ENCODE peak calls at places on chromosomes 3 and 15, in nine cellular contexts. One of them, this sample, is unnamed.

GRCh38 chr15:33467146-33467815 is 156.5 kb downstream of the RYR3 start:
- DNase-seq in kidney epithelial cell: no peak
- DNase-seq in Calu3: no peak
- DNase-seq in K562: no peak
- DNase-seq in CD4-positive, alpha-beta T cell: no peak
- DNase-seq in mammary epithelial cell: no peak
- DNase-seq in AG09309: no peak
- DNase-seq in cardiac muscle cell: no peak
- DNase-seq in fibroblast of lung: no peak
- DNase-seq in this sample: no peak

GRCh38 chr3:176950743-176951142 is 246.5 kb downstream of the TBL1XR1 start:
- DNase-seq in K562: no peak
- DNase-seq in mammary epithelial cell: peak; percentile 87
- DNase-seq in Calu3: peak; percentile 17
- DNase-seq in fibroblast of lung: peak; percentile 95
- DNase-seq in cardiac muscle cell: no peak
- DNase-seq in AG09309: no peak
- DNase-seq in kidney epithelial cell: peak; percentile 53
- DNase-seq in CD4-positive, alpha-beta T cell: no peak
- DNase-seq in this sample: no peak

GRCh38 chr3:151468284-151468917 is 7.5 kb upstream of the IGSF10 start:
- DNase-seq in mammary epithelial cell: peak; percentile 35
- DNase-seq in cardiac muscle cell: peak; percentile 79
- DNase-seq in fibroblast of lung: peak; percentile 45
- DNase-seq in K562: peak; percentile 65
- DNase-seq in Calu3: peak; percentile 78
- DNase-seq in CD4-positive, alpha-beta T cell: no peak
- DNase-seq in kidney epithelial cell: no peak
- DNase-seq in AG09309: no peak
- DNase-seq in this sample: no peak

GRCh38 chr3:4887177-4887576 is 92.1 kb upstream of the BHLHE40 start:
- DNase-seq in AG09309: no peak
- DNase-seq in mammary epithelial cell: no peak
- DNase-seq in CD4-positive, alpha-beta T cell: no peak
- DNase-seq in K562: no peak
- DNase-seq in fibroblast of lung: no peak
- DNase-seq in Calu3: no peak
- DNase-seq in kidney epithelial cell: no peak
- DNase-seq in cardiac muscle cell: no peak
- DNase-seq in this sample: no peak

GRCh38 chr3:162295323-162295983 is 798.8 kb downstream of the OTOL1 start:
- DNase-seq in mammary epithelial cell: peak; percentile 81
- DNase-seq in kidney epithelial cell: peak; percentile 92
- DNase-seq in fibroblast of lung: peak; percentile 98
- DNase-seq in AG09309: peak; percentile 89
- DNase-seq in K562: no peak
- DNase-seq in Calu3: peak; percentile 47
- DNase-seq in CD4-positive, alpha-beta T cell: no peak
- DNase-seq in cardiac muscle cell: peak; percentile 3
- DNase-seq in this sample: no peak

GRCh38 chr3:87448559-87448958 is 172.2 kb upstream of the POU1F1 start:
- DNase-seq in cardiac muscle cell: no peak
- DNase-seq in mammary epithelial cell: no peak
- DNase-seq in CD4-positive, alpha-beta T cell: no peak
- DNase-seq in fibroblast of lung: no peak
- DNase-seq in K562: no peak
- DNase-seq in AG09309: no peak
- DNase-seq in Calu3: no peak
- DNase-seq in kidney epithelial cell: no peak
- DNase-seq in this sample: no peak

GRCh38 chr3:128174645-128175590 is 21.6 kb downstream of the EEFSEC start:
- DNase-seq in fibroblast of lung: no peak
- DNase-seq in mammary epithelial cell: peak; percentile 17
- DNase-seq in cardiac muscle cell: no peak
- DNase-seq in CD4-positive, alpha-beta T cell: no peak
- DNase-seq in kidney epithelial cell: no peak
- DNase-seq in K562: no peak
- DNase-seq in Calu3: no peak
- DNase-seq in AG09309: no peak
- DNase-seq in this sample: no peak

GRCh38 chr3:58296269-58296668 is 9.8 kb upstream of the RPP14 start:
- DNase-seq in kidney epithelial cell: no peak
- DNase-seq in K562: no peak
- DNase-seq in mammary epithelial cell: no peak
- DNase-seq in AG09309: no peak
- DNase-seq in fibroblast of lung: no peak
- DNase-seq in CD4-positive, alpha-beta T cell: no peak
- DNase-seq in cardiac muscle cell: no peak
- DNase-seq in Calu3: no peak
- DNase-seq in this sample: no peak

GRCh38 chr15:99433757-99434211 is 132.0 kb upstream of the MEF2A start:
- DNase-seq in fibroblast of lung: no peak
- DNase-seq in Calu3: no peak
- DNase-seq in kidney epithelial cell: no peak
- DNase-seq in cardiac muscle cell: no peak
- DNase-seq in CD4-positive, alpha-beta T cell: no peak
- DNase-seq in AG09309: no peak
- DNase-seq in mammary epithelial cell: no peak
- DNase-seq in K562: no peak
- DNase-seq in this sample: no peak

GRCh38 chr3:27724459-27725197 is 2.5 kb upstream of the EOMES start:
- DNase-seq in cardiac muscle cell: peak; percentile 18
- DNase-seq in AG09309: no peak
- DNase-seq in mammary epithelial cell: no peak
- DNase-seq in K562: no peak
- DNase-seq in kidney epithelial cell: no peak
- DNase-seq in Calu3: no peak
- DNase-seq in fibroblast of lung: no peak
- DNase-seq in CD4-positive, alpha-beta T cell: no peak
- DNase-seq in this sample: no peak

GRCh38 chr3:138440596-138440995 is 6.2 kb downstream of the ESYT3 start:
- DNase-seq in CD4-positive, alpha-beta T cell: no peak
- DNase-seq in cardiac muscle cell: no peak
- DNase-seq in Calu3: no peak
- DNase-seq in AG09309: no peak
- DNase-seq in mammary epithelial cell: no peak
- DNase-seq in fibroblast of lung: peak; percentile 33
- DNase-seq in K562: no peak
- DNase-seq in kidney epithelial cell: no peak
- DNase-seq in this sample: no peak

GRCh38 chr15:48565560-48566482 is 79.7 kb downstream of the FBN1 start:
- DNase-seq in K562: no peak
- DNase-seq in CD4-positive, alpha-beta T cell: no peak
- DNase-seq in Calu3: no peak
- DNase-seq in cardiac muscle cell: no peak
- DNase-seq in AG09309: peak; percentile 53
- DNase-seq in mammary epithelial cell: peak; percentile 79
- DNase-seq in kidney epithelial cell: peak; percentile 23
- DNase-seq in fibroblast of lung: peak; percentile 87
- DNase-seq in this sample: no peak

GRCh38 chr3:98967758-98968157 is 66.3 kb upstream of the DCBLD2 start:
- DNase-seq in mammary epithelial cell: no peak
- DNase-seq in Calu3: no peak
- DNase-seq in kidney epithelial cell: no peak
- DNase-seq in cardiac muscle cell: no peak
- DNase-seq in AG09309: no peak
- DNase-seq in fibroblast of lung: no peak
- DNase-seq in K562: no peak
- DNase-seq in CD4-positive, alpha-beta T cell: no peak
- DNase-seq in this sample: no peak

GRCh38 chr3:114558271-114558670 is 264.4 kb downstream of the TIGIT start:
- DNase-seq in mammary epithelial cell: peak; percentile 44
- DNase-seq in CD4-positive, alpha-beta T cell: no peak
- DNase-seq in Calu3: no peak
- DNase-seq in kidney epithelial cell: no peak
- DNase-seq in K562: no peak
- DNase-seq in fibroblast of lung: peak; percentile 59
- DNase-seq in cardiac muscle cell: no peak
- DNase-seq in AG09309: no peak
- DNase-seq in this sample: no peak

GRCh38 chr3:197889204-197889930 is 60.6 kb upstream of the RPL35A start:
- DNase-seq in Calu3: peak; percentile 42
- DNase-seq in kidney epithelial cell: peak; percentile 18
- DNase-seq in CD4-positive, alpha-beta T cell: no peak
- DNase-seq in mammary epithelial cell: peak; percentile 95
- DNase-seq in fibroblast of lung: no peak
- DNase-seq in K562: no peak
- DNase-seq in cardiac muscle cell: no peak
- DNase-seq in AG09309: no peak
- DNase-seq in this sample: no peak

GRCh38 chr3:78736863-78737262 is 1030.9 kb downstream of the ROBO1 start:
- DNase-seq in K562: no peak
- DNase-seq in mammary epithelial cell: peak; percentile 98
- DNase-seq in fibroblast of lung: no peak
- DNase-seq in cardiac muscle cell: no peak
- DNase-seq in Calu3: no peak
- DNase-seq in CD4-positive, alpha-beta T cell: no peak
- DNase-seq in kidney epithelial cell: no peak
- DNase-seq in AG09309: peak; percentile 64
- DNase-seq in this sample: no peak

GRCh38 chr3:58495101-58495500 is 3.2 kb downstream of the KCTD6 start:
- DNase-seq in kidney epithelial cell: no peak
- DNase-seq in fibroblast of lung: peak; percentile 67
- DNase-seq in AG09309: no peak
- DNase-seq in CD4-positive, alpha-beta T cell: no peak
- DNase-seq in Calu3: no peak
- DNase-seq in K562: no peak
- DNase-seq in cardiac muscle cell: no peak
- DNase-seq in mammary epithelial cell: no peak
- DNase-seq in this sample: no peak

GRCh38 chr3:127034990-127035652 is 52.2 kb downstream of the PLXNA1 start:
- DNase-seq in kidney epithelial cell: no peak
- DNase-seq in AG09309: no peak
- DNase-seq in fibroblast of lung: no peak
- DNase-seq in Calu3: no peak
- DNase-seq in mammary epithelial cell: no peak
- DNase-seq in K562: no peak
- DNase-seq in cardiac muscle cell: no peak
- DNase-seq in CD4-positive, alpha-beta T cell: no peak
- DNase-seq in this sample: no peak

GRCh38 chr15:55290361-55291057 is 896 bp upstream of the RAB27A start:
- DNase-seq in AG09309: no peak
- DNase-seq in K562: peak; percentile 73
- DNase-seq in kidney epithelial cell: peak; percentile 25
- DNase-seq in cardiac muscle cell: peak; percentile 90
- DNase-seq in mammary epithelial cell: peak; percentile 70
- DNase-seq in CD4-positive, alpha-beta T cell: peak; percentile 80
- DNase-seq in fibroblast of lung: peak; percentile 72
- DNase-seq in Calu3: peak; percentile 89
- DNase-seq in this sample: peak; percentile 41

GRCh38 chr3:5317572-5317971 is 130.1 kb downstream of the EDEM1 start:
- DNase-seq in cardiac muscle cell: no peak
- DNase-seq in K562: no peak
- DNase-seq in Calu3: peak; percentile 42
- DNase-seq in AG09309: no peak
- DNase-seq in fibroblast of lung: peak; percentile 51
- DNase-seq in CD4-positive, alpha-beta T cell: no peak
- DNase-seq in mammary epithelial cell: no peak
- DNase-seq in kidney epithelial cell: no peak
- DNase-seq in this sample: no peak

GRCh38 chr15:61556037-61556648 is 327.0 kb upstream of the RORA start:
- DNase-seq in cardiac muscle cell: no peak
- DNase-seq in K562: no peak
- DNase-seq in mammary epithelial cell: peak; percentile 77
- DNase-seq in AG09309: peak; percentile 20
- DNase-seq in kidney epithelial cell: peak; percentile 48
- DNase-seq in fibroblast of lung: peak; percentile 81
- DNase-seq in Calu3: peak; percentile 9
- DNase-seq in CD4-positive, alpha-beta T cell: no peak
- DNase-seq in this sample: no peak

GRCh38 chr3:52792961-52793695 is 1.5 kb upstream of the ITIH3 start:
- DNase-seq in cardiac muscle cell: no peak
- DNase-seq in CD4-positive, alpha-beta T cell: no peak
- DNase-seq in K562: no peak
- DNase-seq in Calu3: no peak
- DNase-seq in AG09309: peak; percentile 7
- DNase-seq in fibroblast of lung: peak; percentile 7
- DNase-seq in kidney epithelial cell: no peak
- DNase-seq in mammary epithelial cell: no peak
- DNase-seq in this sample: no peak

DNA sequence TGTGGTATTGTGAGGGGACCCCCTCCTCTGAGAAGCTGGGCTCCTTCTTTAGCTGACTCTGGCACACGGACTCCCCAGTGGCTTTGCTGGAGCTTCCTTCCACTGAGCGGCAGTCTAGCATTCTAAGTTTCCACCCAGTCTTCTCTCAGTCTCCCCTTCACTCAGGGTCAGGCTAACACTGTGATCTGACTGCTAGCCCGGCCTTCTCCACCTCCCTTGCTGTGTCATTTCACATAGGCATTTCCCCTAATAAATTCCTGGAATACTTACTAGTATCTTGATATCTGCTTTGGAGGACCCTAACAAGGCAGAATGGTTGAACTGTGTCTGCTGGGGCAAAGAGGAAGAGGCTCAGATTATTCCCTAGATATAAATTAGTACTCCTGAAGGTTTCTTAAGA is 106.2 kb upstream of the THBS1 start:
- DNase-seq in AG09309: no peak
- DNase-seq in Calu3: no peak
- DNase-seq in kidney epithelial cell: no peak
- DNase-seq in CD4-positive, alpha-beta T cell: no peak
- DNase-seq in fibroblast of lung: no peak
- DNase-seq in K562: no peak
- DNase-seq in cardiac muscle cell: no peak
- DNase-seq in mammary epithelial cell: no peak
- DNase-seq in this sample: no peak
- TF ChIP-seq CTCF in AG09309: no peak
- TF ChIP-seq CTCF in Calu3: no peak
- TF ChIP-seq CTCF in kidney epithelial cell: no peak
- TF ChIP-seq CTCF in CD4-positive, alpha-beta T cell: no peak
- TF ChIP-seq CTCF in fibroblast of lung: no peak
- TF ChIP-seq CTCF in K562: no peak
- TF ChIP-seq CTCF in cardiac muscle cell: no peak
- TF ChIP-seq CTCF in mammary epithelial cell: no peak
- TF ChIP-seq CTCF in this sample: no peak

GRCh38 chr3:97439373-97439772 is 325.2 kb upstream of the ARL6 start:
- DNase-seq in kidney epithelial cell: no peak
- DNase-seq in mammary epithelial cell: no peak
- DNase-seq in Calu3: no peak
- DNase-seq in CD4-positive, alpha-beta T cell: no peak
- DNase-seq in K562: no peak
- DNase-seq in fibroblast of lung: no peak
- DNase-seq in AG09309: no peak
- DNase-seq in cardiac muscle cell: no peak
- DNase-seq in this sample: no peak
- TF ChIP-seq CTCF in kidney epithelial cell: no peak
- TF ChIP-seq CTCF in mammary epithelial cell: no peak
- TF ChIP-seq CTCF in Calu3: no peak
- TF ChIP-seq CTCF in CD4-positive, alpha-beta T cell: no peak
- TF ChIP-seq CTCF in K562: no peak
- TF ChIP-seq CTCF in fibroblast of lung: no peak
- TF ChIP-seq CTCF in AG09309: no peak
- TF ChIP-seq CTCF in cardiac muscle cell: no peak
- TF ChIP-seq CTCF in this sample: no peak

GRCh38 chr15:79769081-79769481 is 127.7 kb downstream of the MTHFS start:
- DNase-seq in AG09309: no peak
- DNase-seq in CD4-positive, alpha-beta T cell: no peak
- DNase-seq in cardiac muscle cell: peak; percentile 8
- DNase-seq in K562: no peak
- DNase-seq in kidney epithelial cell: no peak
- DNase-seq in mammary epithelial cell: peak; percentile 26
- DNase-seq in Calu3: peak; percentile 23
- DNase-seq in fibroblast of lung: no peak
- DNase-seq in this sample: no peak
- TF ChIP-seq CTCF in AG09309: peak; percentile 25
- TF ChIP-seq CTCF in CD4-positive, alpha-beta T cell: no peak
- TF ChIP-seq CTCF in cardiac muscle cell: peak; percentile 40
- TF ChIP-seq CTCF in K562: peak; percentile 36
- TF ChIP-seq CTCF in kidney epithelial cell: no peak
- TF ChIP-seq CTCF in mammary epithelial cell: peak; percentile 65
- TF ChIP-seq CTCF in Calu3: peak; percentile 52
- TF ChIP-seq CTCF in fibroblast of lung: peak; percentile 13
- TF ChIP-seq CTCF in this sample: peak; percentile 27

GRCh38 chr3:125916376-125916978 is 52.5 kb upstream of the ROPN1B start:
- DNase-seq in CD4-positive, alpha-beta T cell: peak; percentile 94
- DNase-seq in mammary epithelial cell: peak; percentile 95
- DNase-seq in K562: peak; percentile 76
- DNase-seq in fibroblast of lung: peak; percentile 90
- DNase-seq in Calu3: peak; percentile 100
- DNase-seq in AG09309: peak; percentile 77
- DNase-seq in cardiac muscle cell: peak; percentile 95
- DNase-seq in kidney epithelial cell: peak; percentile 70
- DNase-seq in this sample: peak; percentile 36
- TF ChIP-seq CTCF in CD4-positive, alpha-beta T cell: no peak
- TF ChIP-seq CTCF in mammary epithelial cell: peak; percentile 45
- TF ChIP-seq CTCF in K562: no peak
- TF ChIP-seq CTCF in fibroblast of lung: no peak
- TF ChIP-seq CTCF in Calu3: no peak
- TF ChIP-seq CTCF in AG09309: no peak
- TF ChIP-seq CTCF in cardiac muscle cell: peak; percentile 39
- TF ChIP-seq CTCF in kidney epithelial cell: peak; percentile 16
- TF ChIP-seq CTCF in this sample: peak; percentile 24